ENCODE peak calls at places on chromosomes 4 and X, in six cellular contexts. A is SK-N-SH, H is HCT116, V is HepG2, F is K562, Q is GM12878. K is an unnamed sample.

GRCh38 chrX:97200454-97200853 is 316.7 kb downstream of the RPA4 start:
- DNase-seq in H (no peak), V (no peak), Q (no peak), F (no peak), A (no peak), K (no peak)

GRCh38 chr4:76011700-76012387 is 4.5 kb upstream of the CXCL9 start:
- DNase-seq in H (no peak), Q (peak; percentile 60), F (no peak), V (no peak), A (peak; percentile 13), K (no peak)

GRCh38 chr4:72383439-72383838 is 185.6 kb downstream of the ADAMTS3 start:
- DNase-seq in Q (no peak), A (no peak), H (no peak), V (no peak), F (no peak), K (no peak)

GRCh38 chrX:2442694-2443093 is 58.1 kb downstream of the DHRSX start:
- DNase-seq in F (no peak), V (no peak), Q (no peak), A (no peak), H (no peak), K (no peak)

GRCh38 chr4:38189445-38189844 is 229.2 kb downstream of the PTTG2 start:
- DNase-seq in Q (no peak), F (no peak), H (peak; percentile 90), A (no peak), V (peak; percentile 65), K (peak; percentile 77)

GRCh38 chr4:109177411-109177810 is 125.0 kb downstream of the COL25A1 start:
- DNase-seq in V (no peak), F (no peak), Q (no peak), A (no peak), H (no peak), K (no peak)

GRCh38 chrX:106177982-106178321 is 9.8 kb downstream of the PWWP3B start:
- DNase-seq in H (no peak), F (no peak), Q (no peak), V (no peak), A (no peak), K (no peak)

GRCh38 chrX:129613596-129613995 is 41.2 kb downstream of the APLN start:
- DNase-seq in H (no peak), V (no peak), F (no peak), A (no peak), Q (no peak), K (no peak)

GRCh38 chrX:84737471-84737871 is 235.2 kb upstream of the HDX start:
- DNase-seq in A (no peak), F (no peak), Q (no peak), H (no peak), V (no peak), K (no peak)

GRCh38 chr4:100022792-100023222 is 72.7 kb upstream of the H2AZ1 start:
- DNase-seq in F (no peak), Q (no peak), A (peak; percentile 59), V (no peak), H (no peak), K (no peak)

GRCh38 chr4:98485816-98486355 is 172.5 kb downstream of the TSPAN5 start:
- DNase-seq in F (no peak), A (no peak), Q (no peak), H (no peak), V (peak; percentile 10), K (no peak)

GRCh38 chrX:119763175-119763574 is 4.8 kb downstream of the SOWAHD start:
- DNase-seq in H (no peak), A (no peak), F (no peak), Q (no peak), V (no peak), K (no peak)

GRCh38 chr4:11397146-11397545 is 31.5 kb downstream of the HS3ST1 start:
- DNase-seq in Q (no peak), F (no peak), A (no peak), V (no peak), H (peak; percentile 36), K (no peak)

GRCh38 chr4:183177001-183177400 is 77.9 kb downstream of the WWC2 start:
- DNase-seq in A (no peak), F (no peak), H (no peak), V (no peak), Q (no peak), K (no peak)

GRCh38 chr4:153233761-153234371 is 29.6 kb downstream of the TRIM2 start:
- DNase-seq in H (peak; percentile 78), V (no peak), Q (no peak), F (no peak), A (no peak), K (no peak)

GRCh38 chr4:19005211-19005610 is 983.7 kb upstream of the LCORL start:
- DNase-seq in A (no peak), V (no peak), Q (no peak), H (no peak), F (no peak), K (no peak)
- TF ChIP-seq SIN3A in A (no peak), V (no peak), Q (no peak), H (no peak), F (no peak), K (no peak)

GRCh38 chr4:24476209-24476781 is 108.1 kb downstream of the DHX15 start:
- DNase-seq in H (no peak), A (peak; percentile 43), F (peak; percentile 42), Q (no peak), V (no peak), K (no peak)
- TF ChIP-seq REST in H (no peak), A (no peak), F (no peak), Q (no peak), V (no peak), K (no peak)

GRCh38 chrX:104318330-104319009 is 63.7 kb upstream of the ESX1 start:
- DNase-seq in F (no peak), A (no peak), H (peak; percentile 43), Q (no peak), V (peak; percentile 39), K (no peak)

GRCh38 chrX:104319346-104319745 is 64.6 kb upstream of the ESX1 start:
- DNase-seq in A (no peak), H (no peak), Q (no peak), V (no peak), F (no peak), K (no peak)

GRCh38 chrX:104316739-104317138 is 62.0 kb upstream of the ESX1 start:
- DNase-seq in A (no peak), F (no peak), Q (no peak), V (no peak), H (no peak), K (no peak)

GRCh38 chrX:104310657-104311056 is 55.9 kb upstream of the ESX1 start:
- DNase-seq in A (no peak), Q (no peak), F (no peak), V (no peak), H (no peak), K (no peak)

DNA sequence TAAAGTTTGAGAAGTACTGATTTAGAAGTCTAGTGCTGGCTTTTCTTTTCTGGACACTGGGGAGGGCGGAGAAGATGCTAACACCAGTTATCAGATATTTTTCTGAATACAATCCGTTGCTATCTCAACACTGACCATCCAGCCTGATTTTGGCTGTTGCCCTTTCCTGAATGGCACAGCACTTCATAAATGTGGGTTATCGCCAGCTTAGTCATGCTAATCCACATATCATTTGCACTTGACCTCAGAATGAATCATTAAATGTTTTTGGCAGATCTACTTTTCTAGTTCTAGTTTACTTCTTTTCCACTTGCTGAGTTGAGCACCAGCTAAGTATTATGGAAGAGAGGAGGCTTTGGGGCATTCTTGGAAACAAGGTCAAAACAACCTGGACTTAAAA is 60.8 kb upstream of the ESX1 start:
- DNase-seq in F (no peak), V (no peak), Q (no peak), A (no peak), H (no peak), K (no peak)
- H3K4me1 ChIP-seq in F (no peaks in the 10 kb centered on the region), V (peaks cover 9% of the 10 kb centered on the region), Q (no peaks in the 10 kb centered on the region), A (no peaks in the 10 kb centered on the region), H (peaks cover 27% of the 10 kb centered on the region), K (no peaks in the 10 kb centered on the region)

DNA sequence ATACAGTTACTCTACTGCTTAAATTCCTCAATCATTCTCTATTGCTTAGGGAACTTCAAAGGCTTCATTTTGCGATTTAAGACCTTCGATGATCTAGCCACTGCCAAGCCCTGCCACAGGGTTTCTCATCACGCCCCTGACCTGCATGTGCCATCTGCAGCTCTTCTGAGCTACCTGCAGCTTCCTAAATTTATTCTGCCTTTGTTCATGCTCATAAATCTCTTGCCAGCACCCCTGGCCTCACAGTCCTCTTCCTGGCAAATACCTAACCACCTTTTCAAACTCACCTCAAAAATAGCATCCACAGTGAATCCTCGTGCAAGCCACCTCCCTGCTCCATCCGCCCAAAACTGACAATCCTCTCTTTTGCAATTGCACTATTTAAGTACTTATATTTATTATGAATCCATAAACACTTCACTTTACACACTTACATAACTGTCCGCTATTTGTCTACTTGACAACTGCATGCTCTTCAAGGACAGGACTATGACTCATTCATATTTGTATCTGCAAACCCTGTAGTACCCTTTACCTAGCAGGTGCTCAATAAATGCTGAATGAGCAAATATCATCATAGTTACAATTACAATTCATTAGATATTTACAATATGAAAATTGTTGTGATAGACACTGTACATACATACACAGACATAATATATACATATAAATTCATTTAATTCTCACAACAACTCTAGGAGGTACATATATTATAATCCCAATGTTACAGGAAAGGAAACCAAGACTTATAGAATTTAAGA is 280.0 kb upstream of the RASGEF1B start:
- DNase-seq in V (no peak), A (no peak), Q (no peak), H (no peak), F (no peak), K (no peak)
- TF ChIP-seq SIN3A in V (no peak), A (no peak), Q (no peak), H (no peak), F (no peak), K (no peak)

GRCh38 chr4:128921954-128922353 is 112.5 kb downstream of the JADE1 start:
- DNase-seq in Q (no peak), V (no peak), F (no peak), H (no peak), A (no peak), K (no peak)

GRCh38 chr4:128916832-128917231 is 107.3 kb downstream of the JADE1 start:
- DNase-seq in H (no peak), V (no peak), F (no peak), Q (peak; percentile 84), A (no peak), K (no peak)

GRCh38 chr4:128915544-128915943 is 106.0 kb downstream of the JADE1 start:
- DNase-seq in H (no peak), V (no peak), F (no peak), A (no peak), Q (no peak), K (no peak)

GRCh38 chr4:128913228-128913627 is 103.7 kb downstream of the JADE1 start:
- DNase-seq in Q (peak; percentile 85), V (no peak), F (no peak), A (no peak), H (no peak), K (no peak)

GRCh38 chr4:128917781-128918180 is 108.3 kb downstream of the JADE1 start:
- DNase-seq in V (no peak), A (no peak), Q (peak; percentile 68), F (no peak), H (no peak), K (no peak)
- TF ChIP-seq REST in V (no peak), A (no peak), Q (no peak), F (no peak), H (no peak), K (no peak)

DNA sequence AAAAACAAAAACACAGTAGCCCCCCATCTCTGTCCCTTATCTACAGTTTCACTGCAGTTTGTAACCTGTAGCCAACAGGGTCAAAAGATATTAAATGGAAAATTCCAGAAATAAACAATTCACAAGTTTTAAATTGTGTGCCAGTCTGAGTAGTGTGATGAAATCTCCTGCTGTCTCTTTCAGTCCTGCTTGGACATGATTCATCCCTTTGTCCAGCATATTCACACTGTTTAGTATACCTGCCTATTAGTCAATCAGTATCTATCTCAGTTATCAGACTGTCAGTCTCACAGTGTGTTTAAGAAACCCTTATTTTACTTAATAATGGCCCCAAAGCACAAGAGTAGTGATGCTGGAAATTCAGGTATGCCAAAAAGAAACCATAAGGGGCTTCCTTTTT is 21.9 kb downstream of the CNOT6L start:
- DNase-seq in Q (no peak), F (no peak), A (no peak), V (peak; percentile 30), H (no peak), K (no peak)
- H3K4me1 ChIP-seq in Q (peaks cover 5% of the 10 kb centered on the region), F (no peaks in the 10 kb centered on the region), A (peaks cover 8% of the 10 kb centered on the region), V (peaks cover 44% of the 10 kb centered on the region), H (no peaks in the 10 kb centered on the region), K (no peaks in the 10 kb centered on the region)